ENCODE peak calls at places on chromosome 2, in eight cellular contexts. O is mammary epithelial cell; U is CD4-positive, alpha-beta T cell; W is heart right ventricle; C is fibroblast of lung; H is neural crest cell; B is Calu3; J is choroid plexus epithelial cell. Y is an unnamed sample.

GRCh38 chr2:239593455-239593854 is 192.6 kb upstream of the HDAC4 start:
- DNase-seq in O (no peak), U (no peak), W (no peak), C (no peak), H (no peak), B (no peak), J (no peak), Y (no peak)

GRCh38 chr2:164984428-164984827 is 29.1 kb upstream of the SLC38A11 start:
- DNase-seq in O (no peak), U (no peak), W (no peak), C (no peak), H (no peak), B (no peak), J (peak), Y (no peak)

GRCh38 chr2:163649080-163649479 is 86.7 kb downstream of the FIGN start:
- DNase-seq in O (no peak), U (no peak), W (no peak), C (no peak), H (no peak), B (no peak), J (peak), Y (no peak)

GRCh38 chr2:130382313-130382917 is 26.6 kb downstream of the PTPN18 start:
- DNase-seq in O (no peak), U (no peak), W (no peak), C (no peak), H (no peak), B (no peak), J (no peak), Y (no peak)

GRCh38 chr2:177114712-177115111 is 97.9 kb upstream of the HNRNPA3 start:
- DNase-seq in O (no peak), U (no peak), W (no peak), C (no peak), H (no peak), B (no peak), J (no peak), Y (no peak)

GRCh38 chr2:172556284-172557033 is 569 bp downstream of the PDK1 start:
- DNase-seq in O (peak), U (peak), W (peak), C (peak), H (peak), B (peak), J (peak), Y (peak)

GRCh38 chr2:240392084-240392947 is 43.1 kb upstream of the GPC1 start:
- DNase-seq in O (no peak), U (no peak), W (no peak), C (no peak), H (peak), B (no peak), J (peak), Y (peak)

GRCh38 chr2:219396863-219397457 is 9.2 kb upstream of the DNPEP start:
- DNase-seq in O (no peak), U (no peak), W (no peak), C (no peak), H (no peak), B (no peak), J (peak), Y (no peak)

GRCh38 chr2:10424051-10424450 is 24.1 kb downstream of the ODC1 start:
- DNase-seq in O (no peak), U (no peak), W (no peak), C (peak), H (no peak), B (no peak), J (peak), Y (no peak)

GRCh38 chr2:77807531-77808215 is 285.5 kb upstream of the LRRTM4 start:
- DNase-seq in O (no peak), U (no peak), W (no peak), C (no peak), H (no peak), B (no peak), J (no peak), Y (no peak)

GRCh38 chr2:189142893-189143759 is 36.4 kb downstream of the COL5A2 start:
- DNase-seq in O (peak), U (peak), W (no peak), C (peak), H (no peak), B (peak), J (peak), Y (no peak)

GRCh38 chr2:174752403-174753037 is 11.8 kb downstream of the CHRNA1 start:
- DNase-seq in O (no peak), U (no peak), W (no peak), C (no peak), H (no peak), B (no peak), J (peak), Y (no peak)

GRCh38 chr2:45044916-45045315 is 35.7 kb upstream of the SIX2 start:
- DNase-seq in O (no peak), U (no peak), W (no peak), C (no peak), H (no peak), B (no peak), J (no peak), Y (no peak)

GRCh38 chr2:56583796-56584313 is 400.1 kb downstream of the CCDC85A start:
- DNase-seq in O (no peak), U (no peak), W (no peak), C (no peak), H (no peak), B (no peak), J (no peak), Y (no peak)

GRCh38 chr2:71923887-71924533 is 223.7 kb downstream of the CYP26B1 start:
- DNase-seq in O (peak), U (peak), W (peak), C (peak), H (peak), B (peak), J (peak), Y (peak)

GRCh38 chr2:127721311-127721977 is 20.1 kb downstream of the SFT2D3 start:
- DNase-seq in O (peak), U (no peak), W (no peak), C (no peak), H (no peak), B (no peak), J (peak), Y (no peak)

GRCh38 chr2:186884585-186884984 is 35.6 kb upstream of the ZSWIM2 start:
- DNase-seq in O (no peak), U (no peak), W (peak), C (no peak), H (no peak), B (no peak), J (no peak), Y (no peak)

GRCh38 chr2:218039171-218039570 is 29.9 kb upstream of the RUFY4 start:
- DNase-seq in O (peak), U (no peak), W (no peak), C (no peak), H (no peak), B (no peak), J (no peak), Y (no peak)

DNA sequence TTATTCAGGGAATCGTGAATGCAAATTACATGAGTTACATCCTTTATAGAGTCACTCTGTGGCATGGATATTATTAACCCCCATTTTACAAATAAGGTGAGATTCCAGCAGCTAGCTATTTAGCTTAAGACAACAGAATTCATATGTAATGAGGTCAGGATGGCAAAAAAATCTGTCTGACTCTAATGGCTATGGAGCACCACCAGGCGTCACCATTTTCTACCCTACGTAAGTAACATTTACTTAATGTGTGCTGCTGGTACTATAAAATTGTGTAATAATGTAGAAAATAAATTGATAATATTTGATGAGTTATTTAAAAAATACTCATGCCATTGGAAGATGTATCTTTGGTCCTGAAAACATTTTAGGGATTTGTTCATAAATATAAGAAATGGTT is 2040.1 kb upstream of the LRRTM1 start:
- DNase-seq in O (no peak), U (no peak), W (no peak), C (no peak), H (no peak), B (no peak), J (peak), Y (no peak)
- TF ChIP-seq CTCF in O (no peak), U (no peak), W (no peak), C (no peak), H (peak), B (no peak), J (peak), Y (no peak)

GRCh38 chr2:13201924-13202323 is 485.2 kb downstream of the TRIB2 start:
- DNase-seq in O (peak), U (no peak), W (no peak), C (peak), H (no peak), B (peak), J (peak), Y (no peak)
- TF ChIP-seq CTCF in O (peak), U (no peak), W (no peak), C (no peak), H (peak), B (no peak), J (peak), Y (no peak)

DNA sequence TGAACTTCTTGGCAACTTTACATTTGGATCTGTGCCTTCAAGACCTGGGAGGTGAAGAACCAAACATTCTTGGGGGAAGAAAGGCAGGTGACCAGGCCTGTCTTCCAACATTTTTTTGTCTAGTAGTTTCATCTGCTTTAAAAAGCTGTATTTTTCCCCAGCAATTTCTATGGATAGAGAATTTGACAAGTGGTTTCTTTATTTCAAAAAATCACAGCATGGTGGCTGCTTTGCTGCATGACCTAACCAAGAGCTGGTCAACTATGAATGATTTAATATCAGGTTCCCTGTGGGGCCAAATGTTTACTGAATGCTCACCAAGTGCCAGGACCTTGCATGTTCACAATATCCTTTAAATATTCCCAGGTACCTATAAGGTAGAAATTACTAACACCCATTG is 19.1 kb downstream of the LRP2 start:
- DNase-seq in O (no peak), U (no peak), W (no peak), C (no peak), H (no peak), B (no peak), J (no peak), Y (no peak)
- TF ChIP-seq CTCF in O (no peak), U (no peak), W (no peak), C (no peak), H (no peak), B (no peak), J (no peak), Y (no peak)

DNA sequence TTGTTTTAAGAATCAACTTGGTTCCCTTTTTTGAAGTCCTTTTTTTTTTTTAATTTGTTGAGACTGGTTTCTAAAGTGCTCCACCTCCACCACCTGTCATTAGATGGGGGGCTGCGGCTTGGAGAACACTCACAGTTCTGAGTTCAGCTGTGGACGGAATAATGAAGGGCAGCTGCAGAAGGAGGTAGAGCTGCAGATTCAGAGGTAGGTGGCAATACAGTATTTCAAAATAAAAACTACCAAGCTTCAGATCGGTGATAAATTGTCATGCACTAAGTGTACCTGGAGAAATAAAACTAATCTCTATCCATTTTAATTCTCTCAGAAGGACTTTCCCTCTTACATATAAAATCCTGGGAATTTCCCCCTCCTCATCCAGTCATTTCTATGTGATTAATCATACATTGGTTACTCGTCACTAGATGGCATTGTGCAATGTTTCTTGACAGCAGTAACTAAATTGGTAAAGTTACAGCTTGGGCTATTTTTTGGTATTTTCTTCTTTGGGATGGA is 81.1 kb upstream of the SLC39A10 start:
- DNase-seq in O (peak), U (no peak), W (no peak), C (peak), H (no peak), B (peak), J (peak), Y (no peak)
- TF ChIP-seq CTCF in O (no peak), U (no peak), W (peak), C (no peak), H (no peak), B (no peak), J (peak), Y (no peak)

Y was measured in psoas muscle.